ENCODE peak calls at places on chromosomes 16 and 17, in nine cellular contexts. I, T, Z, Y, G, O, S, R and L are unnamed samples.

GRCh38 chr17:57875109-57876022 is 25.5 kb upstream of the MRPS23 start:
- DNase-seq in R (peak), Z (peak), G (peak), Y (peak), T (peak), I (peak), S (no peak), O (peak), L (peak)

GRCh38 chr17:82444941-82445521 is 5.5 kb downstream of the CYBC1 start:
- DNase-seq in Z (no peak), R (no peak), S (no peak), Y (no peak), T (no peak), G (no peak), I (no peak), O (no peak), L (no peak)

GRCh38 chr16:11613381-11614303 is 26.9 kb upstream of the LITAF start:
- DNase-seq in S (peak), R (no peak), Z (no peak), Y (no peak), G (no peak), T (no peak), O (no peak), I (no peak), L (no peak)

GRCh38 chr17:45225964-45226530 is 4.4 kb downstream of the FMNL1 start:
- DNase-seq in S (peak), G (no peak), R (no peak), O (no peak), Z (no peak), Y (peak), T (peak), I (no peak), L (no peak)

GRCh38 chr17:73331060-73331459 is 19.3 kb upstream of the CDC42EP4 start:
- DNase-seq in T (no peak), I (no peak), Y (no peak), S (no peak), G (no peak), R (no peak), Z (no peak), O (no peak), L (no peak)

GRCh38 chr16:2904100-2904921 is 7.4 kb upstream of the FLYWCH1 start:
- DNase-seq in G (no peak), O (peak), T (peak), I (peak), R (peak), Y (peak), S (peak), Z (peak), L (peak)

GRCh38 chr17:59783221-59784016 is 76.0 kb downstream of the VMP1 start:
- DNase-seq in O (no peak), I (no peak), Z (no peak), T (no peak), G (no peak), R (peak), Y (peak), S (no peak), L (no peak)

GRCh38 chr17:75525806-75526554 is 483 bp downstream of the LLGL2 start:
- DNase-seq in T (no peak), I (no peak), Y (no peak), S (no peak), Z (peak), G (no peak), O (no peak), R (no peak), L (no peak)

GRCh38 chr17:13671341-13671740 is 69.6 kb upstream of the HS3ST3A1 start:
- DNase-seq in S (no peak), Y (no peak), I (no peak), O (no peak), Z (no peak), R (no peak), G (no peak), T (no peak), L (no peak)

GRCh38 chr17:73068322-73069153 is 23.9 kb downstream of the SLC39A11 start:
- DNase-seq in S (no peak), I (peak), G (peak), Z (peak), Y (peak), O (no peak), T (no peak), R (peak), L (no peak)

GRCh38 chr17:69606142-69606800 is 191.8 kb downstream of the MAP2K6 start:
- DNase-seq in G (no peak), T (no peak), R (no peak), Z (no peak), I (no peak), Y (no peak), O (no peak), S (no peak), L (no peak)

GRCh38 chr16:74372953-74373846 is 2.9 kb upstream of the NPIPB15 start:
- DNase-seq in Y (no peak), R (no peak), Z (no peak), O (no peak), S (peak), T (no peak), I (no peak), G (no peak), L (no peak)

GRCh38 chr16:81647527-81647926 is 131.6 kb upstream of the PLCG2 start:
- DNase-seq in O (no peak), R (peak), Z (no peak), T (no peak), S (no peak), G (no peak), Y (no peak), I (no peak), L (no peak)

GRCh38 chr17:77491921-77492445 is 351.2 kb downstream of the SEC14L1 start:
- DNase-seq in Z (no peak), T (no peak), I (no peak), S (peak), R (no peak), Y (no peak), G (no peak), O (no peak), L (no peak)

GRCh38 chr17:4125552-4125951 is 17.3 kb downstream of the ZZEF1 start:
- DNase-seq in R (no peak), S (no peak), Y (no peak), T (no peak), I (no peak), O (no peak), Z (no peak), G (no peak), L (no peak)

GRCh38 chr17:64783556-64784352 is 121.6 kb upstream of the SMURF2 start:
- DNase-seq in O (no peak), G (no peak), Y (no peak), Z (no peak), T (no peak), I (peak), S (no peak), R (no peak), L (peak)

GRCh38 chr16:2026461-2027023 is at the start of gene NHERF2:
- DNase-seq in S (peak), Z (peak), O (no peak), G (no peak), R (no peak), Y (no peak), T (no peak), I (no peak), L (peak)

GRCh38 chr16:57172891-57173290 is 12.9 kb downstream of the PSME3IP1 start:
- DNase-seq in S (no peak), T (no peak), R (no peak), Z (no peak), O (no peak), Y (no peak), G (no peak), I (no peak), L (no peak)

GRCh38 chr17:80353718-80354275 is 61.2 kb upstream of the ENDOV start:
- DNase-seq in T (no peak), Z (no peak), G (no peak), S (no peak), O (no peak), R (no peak), Y (no peak), I (no peak), L (no peak)

GRCh38 chr16:59733321-59733720 is 999.2 kb upstream of the GOT2 start:
- DNase-seq in G (no peak), Y (no peak), T (no peak), I (no peak), Z (no peak), R (no peak), O (no peak), S (no peak), L (no peak)

GRCh38 chr16:85526132-85526731 is 86.9 kb upstream of the GSE1 start:
- DNase-seq in T (no peak), R (no peak), I (no peak), S (no peak), Y (no peak), O (no peak), G (no peak), Z (no peak), L (no peak)

GRCh38 chr17:7191571-7192270 is 12.6 kb upstream of the ASGR1 start:
- DNase-seq in Y (no peak), G (no peak), O (no peak), S (no peak), T (no peak), Z (peak), R (no peak), I (peak), L (no peak)

GRCh38 chr17:7557825-7558543 is 566 bp upstream of the TNFSF13 start:
- DNase-seq in S (peak), Y (peak), O (peak), Z (no peak), T (peak), G (no peak), I (no peak), R (no peak), L (no peak)

GRCh38 chr17:4833941-4834501 is 881 bp downstream of the MINK1 start:
- DNase-seq in G (no peak), R (peak), Z (peak), O (peak), S (no peak), Y (peak), T (no peak), I (no peak), L (no peak)

GRCh38 chr16:71441348-71441781 is 489 bp downstream of the TLE7 start:
- DNase-seq in Y (peak), G (no peak), O (no peak), I (no peak), T (no peak), R (no peak), S (peak), Z (no peak), L (no peak)

GRCh38 chr16:73033271-73033998 is 14.5 kb downstream of the ZFHX3 start:
- DNase-seq in Z (no peak), R (no peak), G (no peak), S (no peak), Y (no peak), I (no peak), O (no peak), T (no peak), L (no peak)

GRCh38 chr16:73032548-73033270 is 15.2 kb downstream of the ZFHX3 start:
- DNase-seq in O (no peak), S (no peak), G (no peak), R (no peak), Z (no peak), T (no peak), Y (no peak), I (no peak), L (no peak)

GRCh38 chr16:73028263-73028662 is 19.7 kb downstream of the ZFHX3 start:
- DNase-seq in Z (no peak), S (no peak), O (no peak), R (no peak), T (no peak), G (no peak), Y (no peak), I (no peak), L (no peak)

GRCh38 chr16:73028721-73029361 is 19.1 kb downstream of the ZFHX3 start:
- DNase-seq in Y (no peak), O (no peak), I (no peak), G (no peak), Z (no peak), S (no peak), T (no peak), R (no peak), L (no peak)

GRCh38 chr16:73031155-73031866 is 16.6 kb downstream of the ZFHX3 start:
- DNase-seq in S (no peak), G (no peak), R (no peak), Z (no peak), O (no peak), I (no peak), T (no peak), Y (peak), L (no peak)
- TF ChIP-seq CTCF in S (no peak), G (peak), R (peak), Z (peak), O (peak), I (no peak), T (no peak), Y (peak), L (peak)

GRCh38 chr17:1275205-1275961 is 4.1 kb upstream of the TRARG1 start:
- DNase-seq in T (no peak), Y (no peak), I (no peak), G (no peak), O (no peak), R (no peak), S (no peak), Z (no peak), L (no peak)
- TF ChIP-seq CTCF in T (no peak), Y (no peak), I (no peak), G (no peak), O (no peak), R (no peak), S (no peak), Z (no peak), L (no peak)

GRCh38 chr16:62213763-62214162 is 177.5 kb upstream of the CDH8 start:
- DNase-seq in I (no peak), O (peak), G (no peak), Z (peak), T (no peak), S (no peak), R (no peak), Y (no peak), L (no peak)
- TF ChIP-seq CTCF in I (peak), O (peak), G (no peak), Z (peak), T (no peak), S (no peak), R (no peak), Y (no peak), L (no peak)

DNA sequence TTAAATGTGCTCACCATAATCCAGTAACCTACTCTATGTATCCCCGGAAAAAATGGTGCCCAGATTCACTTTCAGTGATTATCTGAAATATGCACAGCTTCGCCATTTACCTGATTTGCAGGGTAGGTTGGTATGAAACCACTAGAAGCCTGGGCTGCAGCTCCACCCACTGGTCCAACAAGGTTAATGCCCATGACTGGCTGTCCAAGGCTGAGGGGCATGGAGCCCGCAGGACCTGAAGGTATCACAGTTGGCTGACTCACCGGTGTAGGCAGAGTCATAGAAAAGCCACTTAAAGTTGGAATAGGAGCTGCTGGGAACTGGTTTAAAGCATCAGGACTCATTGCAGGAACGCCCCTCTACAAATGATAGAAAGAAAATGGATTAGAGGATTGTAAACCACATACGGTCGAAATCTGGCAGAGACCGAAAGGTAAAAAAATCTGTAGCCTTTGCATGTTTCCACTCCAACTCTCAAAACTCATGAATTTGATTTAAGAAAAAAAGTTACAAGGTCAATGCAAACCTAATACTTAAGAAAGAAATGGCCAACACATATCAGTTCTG is 38.6 kb downstream of the SYNRG start:
- DNase-seq in T (peak), I (peak), O (peak), S (no peak), Z (peak), G (no peak), R (peak), Y (peak), L (no peak)
- TF ChIP-seq CTCF in T (peak), I (no peak), O (no peak), S (peak), Z (peak), G (peak), R (peak), Y (peak), L (peak)

GRCh38 chr17:39244600-39245570 is 19.1 kb upstream of the STAC2 start:
- DNase-seq in Y (peak), T (peak), I (peak), G (no peak), R (peak), O (peak), S (peak), Z (peak), L (peak)
- TF ChIP-seq CTCF in Y (peak), T (peak), I (peak), G (peak), R (peak), O (peak), S (peak), Z (peak), L (peak)